ENCODE peak calls at places on chromosomes 4 and X, in ten cellular contexts. R is body of pancreas, Z is astrocyte of the spinal cord, Q is SK-N-SH, B is HCT116, I is left ventricle myocardium inferior, L is AG04450, J is uterus, P is omental fat pad, F is dorsolateral prefrontal cortex. C is an unnamed sample.

GRCh38 chrX:46588263-46588662 is 14.7 kb downstream of the CHST7 start:
- DNase-seq in F (no peak), B (no peak), J (peak), Z (peak), R (peak), I (peak), L (no peak), P (no peak), Q (no peak), C (peak)

GRCh38 chr4:86117781-86118302 is 242.0 kb downstream of the MAPK10 start:
- DNase-seq in B (no peak), Q (peak), I (no peak), R (no peak), J (peak), F (no peak), L (peak), Z (peak), P (no peak), C (no peak)

GRCh38 chr4:28357985-28358384 is 1497.3 kb downstream of the STIM2 start:
- DNase-seq in F (no peak), I (no peak), R (no peak), B (peak), P (no peak), Q (no peak), J (no peak), L (no peak), Z (no peak), C (no peak)

GRCh38 chr4:8719421-8719820 is 126.9 kb downstream of the CPZ start:
- DNase-seq in Z (no peak), F (peak), P (no peak), I (no peak), L (no peak), R (no peak), Q (no peak), B (no peak), J (no peak), C (no peak)

GRCh38 chrX:132710756-132711155 is 221.9 kb upstream of the MBNL3 start:
- DNase-seq in B (no peak), R (no peak), I (no peak), Q (no peak), Z (no peak), F (no peak), P (no peak), L (no peak), J (no peak), C (no peak)

GRCh38 chr4:115187136-115187535 is 73.7 kb upstream of the NDST4 start:
- DNase-seq in J (no peak), P (no peak), R (no peak), Z (peak), Q (no peak), L (no peak), B (no peak), F (no peak), I (no peak), C (no peak)

GRCh38 chrX:69093960-69094935 is 71.0 kb downstream of the PJA1 start:
- DNase-seq in P (no peak), B (peak), L (no peak), Z (peak), F (no peak), J (peak), Q (peak), R (peak), I (no peak), C (peak)

GRCh38 chrX:129310000-129310399 is 213.3 kb downstream of the SMARCA1 start:
- DNase-seq in P (no peak), F (no peak), B (no peak), L (no peak), J (no peak), Z (no peak), I (no peak), R (no peak), Q (no peak), C (no peak)

GRCh38 chr4:15327311-15328298 is 100.2 kb upstream of the C1QTNF7 start:
- DNase-seq in R (no peak), I (no peak), L (peak), Z (peak), B (no peak), F (no peak), P (no peak), Q (no peak), J (no peak), C (no peak)

GRCh38 chr4:110501826-110502225 is 25.9 kb downstream of the ENPEP start:
- DNase-seq in L (no peak), B (no peak), J (no peak), I (no peak), F (no peak), Z (peak), R (no peak), P (no peak), Q (no peak), C (no peak)

GRCh38 chr4:104677122-104677521 is 182.4 kb upstream of the CXXC4 start:
- DNase-seq in B (no peak), L (no peak), R (peak), F (no peak), I (no peak), J (no peak), Z (peak), P (no peak), Q (no peak), C (peak)

GRCh38 chr4:179124957-179125356 is 1682.7 kb upstream of the AGA start:
- DNase-seq in Q (no peak), F (no peak), J (no peak), B (no peak), Z (no peak), L (no peak), P (no peak), I (no peak), R (no peak), C (no peak)

GRCh38 chr4:1401409-1402020 is 4.7 kb downstream of the NKX1-1 start:
- DNase-seq in F (peak), I (peak), B (no peak), Z (no peak), R (no peak), P (no peak), J (peak), L (no peak), Q (peak), C (no peak)

GRCh38 chr4:145891958-145892357 is 46.7 kb downstream of the ZNF827 start:
- DNase-seq in I (no peak), F (no peak), J (no peak), Q (no peak), B (no peak), Z (no peak), R (no peak), L (no peak), P (no peak), C (no peak)

GRCh38 chr4:7911044-7911578 is 28.6 kb downstream of the AFAP1 start:
- DNase-seq in L (peak), Z (peak), R (peak), F (no peak), J (peak), Q (peak), B (no peak), P (no peak), I (no peak), C (no peak)

GRCh38 chr4:183158062-183158461 is 59.0 kb downstream of the WWC2 start:
- DNase-seq in B (no peak), L (peak), F (no peak), R (no peak), I (no peak), Z (peak), Q (no peak), J (no peak), P (no peak), C (no peak)

GRCh38 chr4:105714932-105715331 is 6.3 kb downstream of the GSTCD start:
- DNase-seq in P (no peak), J (no peak), F (no peak), Q (no peak), L (no peak), B (no peak), R (no peak), Z (no peak), I (no peak), C (no peak)

GRCh38 chr4:153564630-153565525 is 98.7 kb downstream of the TMEM131L start:
- DNase-seq in P (no peak), J (no peak), L (no peak), Z (no peak), Q (no peak), R (peak), F (no peak), B (no peak), I (no peak), C (no peak)

GRCh38 chrX:39253551-39253950 is 452.3 kb downstream of the MID1IP1 start:
- DNase-seq in Q (no peak), Z (no peak), B (no peak), I (no peak), L (no peak), F (no peak), R (no peak), P (no peak), J (no peak), C (no peak)

DNA sequence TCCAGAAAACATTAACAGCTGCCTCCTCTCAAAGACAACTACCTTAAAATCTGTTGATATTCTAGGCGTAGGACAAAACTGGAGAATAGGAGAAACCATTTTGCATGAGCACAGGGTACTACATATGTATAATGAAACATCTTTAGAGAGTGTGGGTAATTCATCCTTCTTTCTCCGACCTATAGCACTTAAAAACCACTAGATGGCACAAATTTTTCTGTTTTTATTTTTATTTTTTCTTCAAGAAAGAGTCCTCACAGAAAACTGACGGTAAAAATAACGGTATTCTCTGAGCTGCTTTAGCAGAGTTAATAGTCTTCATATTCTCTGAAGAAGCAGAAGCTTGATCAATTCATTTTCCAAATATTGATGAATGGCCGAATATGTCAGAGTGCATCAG is 14.6 kb downstream of the SMIM31 start:
- DNase-seq in L (no peak), I (no peak), R (no peak), Q (no peak), Z (peak), B (peak), F (no peak), P (no peak), J (no peak), C (no peak)
- TF ChIP-seq CTCF in L (peak), I (peak), R (no peak), Q (peak), Z (peak), B (peak), F (peak), P (no peak), J (no peak), C (no peak)

DNA sequence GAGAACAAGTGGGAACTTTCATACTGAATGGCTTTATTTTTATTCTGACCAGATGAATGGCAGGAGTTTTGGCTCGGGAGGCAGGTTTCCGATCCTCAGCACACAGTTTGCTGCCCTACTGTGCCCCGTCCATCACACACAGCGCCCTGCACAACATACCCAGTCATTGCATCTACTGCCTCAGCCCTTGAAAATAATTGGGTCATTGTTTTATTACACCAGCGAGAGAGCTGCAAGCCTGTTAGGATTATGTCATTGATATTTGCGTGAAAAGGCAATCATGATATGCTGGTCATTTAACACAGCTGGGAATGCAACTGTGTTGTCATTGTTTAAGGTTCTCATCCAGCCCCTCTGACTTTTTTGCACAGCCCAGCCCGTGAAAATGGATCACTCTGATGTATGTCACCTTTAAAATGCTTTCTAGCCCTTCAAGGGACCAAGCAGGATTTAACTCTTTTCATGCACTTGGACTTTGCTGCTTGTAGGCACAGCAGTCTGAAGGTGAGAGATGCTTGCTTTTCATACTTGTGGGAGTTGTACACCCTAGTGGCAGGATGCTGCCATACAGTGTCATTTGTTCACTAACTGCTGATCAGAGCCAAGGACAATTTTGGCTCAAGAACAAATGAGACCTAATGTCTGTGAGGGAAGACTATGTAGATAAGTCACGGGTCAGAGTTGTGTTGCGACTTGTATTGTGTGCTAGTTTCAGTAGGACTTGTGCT is 62.3 kb downstream of the RTL9 start:
- DNase-seq in L (no peak), R (no peak), F (peak), P (no peak), Z (no peak), I (no peak), J (no peak), B (no peak), Q (no peak), C (no peak)
- TF ChIP-seq CTCF in L (peak), R (no peak), F (no peak), P (no peak), Z (peak), I (no peak), J (no peak), B (no peak), Q (peak), C (peak)

DNA sequence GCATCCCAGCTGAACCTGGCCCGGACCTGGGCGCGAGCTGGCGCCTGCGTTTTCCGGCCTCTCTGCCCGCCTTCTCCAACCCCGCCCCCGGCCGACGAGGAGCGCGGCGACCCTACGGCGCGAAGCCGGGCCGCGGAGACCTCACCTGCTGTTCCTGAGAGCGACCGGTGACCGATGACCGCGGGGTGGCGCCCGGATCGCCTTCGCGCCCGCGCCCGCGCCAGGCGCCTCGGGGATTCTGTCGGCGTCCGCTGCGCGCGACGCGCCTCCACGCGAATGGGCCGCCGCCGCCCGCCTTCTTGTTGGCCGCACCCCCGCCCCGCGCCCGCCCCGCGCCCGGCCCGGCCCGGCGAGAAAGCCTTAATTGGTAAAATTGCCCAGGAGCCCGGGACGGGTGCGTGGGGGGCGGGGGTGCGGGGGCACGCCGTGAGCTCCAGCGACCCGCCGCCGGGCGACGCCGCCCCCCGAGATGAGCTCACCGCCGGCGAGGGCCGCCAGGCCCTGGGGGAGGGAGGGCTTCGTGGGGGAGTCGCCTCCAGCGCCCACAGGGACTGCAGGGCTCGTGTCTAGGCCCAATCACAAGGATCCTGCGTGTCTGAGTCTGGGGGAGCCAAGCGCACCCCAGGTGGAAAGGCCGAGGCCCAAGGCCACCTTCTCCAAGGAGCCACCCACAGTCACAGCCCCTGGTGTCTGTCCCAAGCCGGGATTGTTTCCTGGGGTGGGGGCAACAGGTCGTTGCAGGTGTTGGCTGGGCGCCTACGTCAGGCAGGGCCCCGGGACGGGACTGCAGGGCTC is at the start of gene FLNA:
- DNase-seq in F (no peak), Q (peak), B (no peak), J (peak), L (no peak), P (no peak), Z (no peak), I (peak), R (peak), C (peak)
- TF ChIP-seq CTCF in F (peak), Q (no peak), B (no peak), J (peak), L (no peak), P (no peak), Z (no peak), I (peak), R (no peak), C (no peak)

GRCh38 chr4:140742838-140743193 is 13.4 kb downstream of the TBC1D9 start:
- DNase-seq in J (no peak), F (no peak), P (no peak), L (no peak), Q (no peak), B (no peak), Z (no peak), I (no peak), R (no peak), C (no peak)

GRCh38 chr4:140740906-140741670 is 15.1 kb downstream of the TBC1D9 start:
- DNase-seq in J (no peak), Q (no peak), Z (no peak), I (no peak), R (no peak), B (no peak), F (no peak), L (no peak), P (no peak), C (no peak)

GRCh38 chr4:140744421-140744820 is 11.8 kb downstream of the TBC1D9 start:
- DNase-seq in J (no peak), I (no peak), R (no peak), F (no peak), Z (no peak), Q (no peak), P (no peak), B (no peak), L (no peak), C (no peak)

GRCh38 chr4:140740422-140740821 is 15.8 kb downstream of the TBC1D9 start:
- DNase-seq in Q (no peak), J (no peak), Z (no peak), L (no peak), B (no peak), F (no peak), R (no peak), P (no peak), I (no peak), C (no peak)

DNA sequence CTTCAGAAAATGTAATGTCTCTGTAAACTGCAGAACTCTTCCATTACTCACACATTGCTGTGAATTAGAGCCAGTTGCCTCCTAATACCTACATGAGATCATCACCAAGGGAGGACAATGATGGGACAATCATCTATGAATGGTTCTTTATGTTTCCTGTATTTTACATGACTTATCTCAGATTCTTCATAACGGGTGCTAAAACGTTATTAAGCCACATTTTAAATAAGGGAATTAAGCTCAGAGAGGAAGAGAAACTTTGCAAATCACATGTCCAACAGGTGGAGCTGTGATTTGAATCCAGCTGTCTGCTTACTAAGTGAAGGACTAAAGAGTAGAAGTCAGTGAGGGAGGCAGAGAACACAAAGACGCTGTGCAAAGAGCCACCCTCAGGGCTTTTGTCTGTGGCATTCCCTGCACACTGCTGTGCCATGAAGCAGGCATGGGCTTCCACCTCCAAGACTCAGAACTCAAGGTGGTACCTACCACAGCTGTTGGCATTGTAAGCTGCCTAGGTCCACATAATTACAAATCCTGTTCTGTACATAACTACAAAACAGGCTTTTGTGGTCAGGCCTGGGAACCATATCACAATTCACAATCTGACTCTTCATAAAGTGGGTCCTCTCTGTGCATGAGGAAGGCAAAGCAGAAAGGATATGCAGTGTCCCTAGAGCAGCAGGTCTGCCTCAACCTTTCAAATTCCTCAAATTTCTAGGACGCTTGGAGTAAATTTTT is 12.8 kb downstream of the TBC1D9 start:
- DNase-seq in B (no peak), P (no peak), Z (peak), R (no peak), L (no peak), F (no peak), Q (peak), J (no peak), I (no peak), C (no peak)
- TF ChIP-seq CTCF in B (peak), P (no peak), Z (peak), R (no peak), L (peak), F (no peak), Q (peak), J (no peak), I (peak), C (no peak)

GRCh38 chrX:37905436-37906147 is 58.2 kb upstream of the DYNLT3 start:
- DNase-seq in F (no peak), J (peak), Q (peak), Z (peak), P (no peak), R (peak), L (no peak), I (no peak), B (no peak), C (peak)
- TF ChIP-seq CTCF in F (no peak), J (no peak), Q (peak), Z (peak), P (no peak), R (no peak), L (peak), I (peak), B (no peak), C (no peak)

DNA sequence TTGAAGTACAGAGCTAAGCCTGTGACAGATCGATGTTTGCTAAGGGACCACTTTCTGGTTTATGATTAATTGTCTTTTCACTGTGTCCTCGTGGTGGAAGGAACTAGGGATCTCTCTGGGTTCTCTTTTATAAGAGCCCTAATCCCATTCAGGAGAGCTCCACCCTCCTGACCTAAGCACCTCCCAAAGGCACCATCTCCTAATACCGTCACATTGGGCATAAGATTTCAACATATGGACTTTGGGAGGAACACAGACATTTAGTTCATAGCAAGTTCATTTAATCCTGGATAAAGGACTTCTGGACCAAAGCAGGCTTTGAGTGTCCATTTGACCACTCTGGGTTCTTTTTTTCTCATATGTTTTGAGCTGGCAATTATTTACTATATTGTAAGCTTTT is 136.9 kb upstream of the IL15 start:
- DNase-seq in J (no peak), P (no peak), L (no peak), I (no peak), F (no peak), Q (no peak), B (no peak), Z (no peak), R (no peak), C (no peak)
- TF ChIP-seq CTCF in J (no peak), P (no peak), L (no peak), I (no peak), F (no peak), Q (no peak), B (no peak), Z (no peak), R (no peak), C (no peak)

DNA sequence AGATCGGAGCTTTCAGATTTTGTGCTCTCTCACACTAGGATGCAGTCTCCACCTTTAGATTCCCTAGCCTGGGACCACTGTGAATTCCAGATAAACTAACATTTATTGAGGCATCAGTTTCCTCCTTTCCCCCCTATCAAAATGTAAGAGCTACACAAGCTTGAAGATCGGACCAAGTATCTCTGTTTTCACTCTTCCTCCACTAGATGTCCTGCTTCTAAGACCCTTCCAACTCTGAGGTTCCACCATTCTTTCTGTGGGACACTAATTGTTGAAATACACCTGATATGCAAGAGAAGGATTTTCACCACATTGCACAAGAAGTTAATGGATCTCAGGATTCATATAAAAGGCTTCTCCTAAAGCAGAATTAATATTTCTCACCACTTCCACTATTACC is 43.0 kb upstream of the PHOX2B start:
- DNase-seq in Z (no peak), Q (no peak), R (no peak), L (no peak), F (no peak), J (no peak), B (no peak), I (no peak), P (no peak), C (no peak)
- TF ChIP-seq CTCF in Z (no peak), Q (no peak), R (no peak), L (no peak), F (no peak), J (no peak), B (no peak), I (no peak), P (no peak), C (no peak)

GRCh38 chr4:185128272-185129119 is 14.6 kb upstream of the SLC25A4 start:
- DNase-seq in F (peak), I (peak), Q (peak), R (peak), L (no peak), J (peak), P (no peak), Z (no peak), B (no peak), C (peak)
- TF ChIP-seq CTCF in F (no peak), I (peak), Q (no peak), R (no peak), L (no peak), J (no peak), P (no peak), Z (no peak), B (no peak), C (no peak)

C was measured in Calu3.